ENCODE peak calls at places on chromosomes 2 and 18, in nine cellular contexts. S, K, M, C, F, G, X, Z and P are unnamed samples.

GRCh38 chr2:23107341-23107941 is 277.5 kb upstream of the KLHL29 start:
- DNase-seq in S (no peak), K (no peak), M (no peak), C (no peak), F (no peak), G (no peak), X (no peak), Z (no peak), P (no peak)

GRCh38 chr2:223026357-223027110 is 25.5 kb upstream of the KCNE4 start:
- DNase-seq in S (no peak), K (no peak), M (no peak), C (no peak), F (no peak), G (peak; percentile 71), X (no peak), Z (no peak), P (no peak)

GRCh38 chr18:24734058-24734457 is 273.6 kb downstream of the HRH4 start:
- DNase-seq in S (no peak), K (no peak), M (no peak), C (no peak), F (no peak), G (no peak), X (no peak), Z (peak; percentile 4), P (peak; percentile 21)

GRCh38 chr2:168751104-168751768 is 51.2 kb upstream of the NOSTRIN start:
- DNase-seq in S (no peak), K (peak; percentile 45), M (peak; percentile 9), C (no peak), F (no peak), G (no peak), X (no peak), Z (no peak), P (no peak)

GRCh38 chr18:76273956-76274355 is 221.1 kb downstream of the ZNF516 start:
- DNase-seq in S (no peak), K (no peak), M (no peak), C (no peak), F (no peak), G (no peak), X (no peak), Z (no peak), P (no peak)

GRCh38 chr18:58831610-58832009 is 33.1 kb upstream of the ZNF532 start:
- DNase-seq in S (no peak), K (no peak), M (no peak), C (peak; percentile 52), F (no peak), G (peak; percentile 69), X (no peak), Z (no peak), P (no peak)

GRCh38 chr2:217289909-217290283 is 430.0 kb upstream of the TNP1 start:
- DNase-seq in S (no peak), K (no peak), M (no peak), C (peak; percentile 51), F (no peak), G (peak; percentile 69), X (no peak), Z (peak; percentile 55), P (no peak)

GRCh38 chr2:65320042-65320711 is 92.5 kb downstream of the ACTR2 start:
- DNase-seq in S (no peak), K (peak; percentile 74), M (no peak), C (peak; percentile 98), F (no peak), G (peak; percentile 98), X (no peak), Z (peak; percentile 63), P (no peak)

GRCh38 chr2:235026137-235026536 is 74.3 kb downstream of the SH3BP4 start:
- DNase-seq in S (no peak), K (no peak), M (no peak), C (peak; percentile 75), F (no peak), G (peak; percentile 88), X (no peak), Z (peak; percentile 83), P (no peak)

GRCh38 chr18:8140841-8141501 is 468.3 kb upstream of the RAB12 start:
- DNase-seq in S (no peak), K (no peak), M (no peak), C (peak; percentile 75), F (no peak), G (peak; percentile 82), X (no peak), Z (peak; percentile 88), P (no peak)

GRCh38 chr2:69584127-69584889 is 59.2 kb downstream of the AAK1 start:
- DNase-seq in S (no peak), K (no peak), M (no peak), C (no peak), F (no peak), G (no peak), X (no peak), Z (peak; percentile 19), P (no peak)

GRCh38 chr2:240236217-240237111 is 96.0 kb upstream of the OTOS start:
- DNase-seq in S (peak; percentile 20), K (no peak), M (no peak), C (no peak), F (peak; percentile 74), G (no peak), X (peak; percentile 10), Z (peak; percentile 80), P (peak; percentile 11)

GRCh38 chr2:118272391-118272790 is 184.1 kb downstream of the INSIG2 start:
- DNase-seq in S (no peak), K (no peak), M (no peak), C (no peak), F (no peak), G (no peak), X (no peak), Z (no peak), P (no peak)

GRCh38 chr2:236627846-236628245 is 58.2 kb downstream of the ACKR3 start:
- DNase-seq in S (no peak), K (no peak), M (no peak), C (no peak), F (peak; percentile 37), G (no peak), X (no peak), Z (no peak), P (no peak)

GRCh38 chr2:54468643-54469042 is 12.5 kb downstream of the SPTBN1 start:
- DNase-seq in S (no peak), K (no peak), M (no peak), C (no peak), F (no peak), G (peak; percentile 54), X (no peak), Z (no peak), P (no peak)

GRCh38 chr2:28419003-28419704 is 26.5 kb downstream of the FOSL2 start:
- DNase-seq in S (no peak), K (peak; percentile 14), M (no peak), C (no peak), F (peak; percentile 18), G (no peak), X (no peak), Z (no peak), P (no peak)

GRCh38 chr2:79935771-79936657 is 368.5 kb downstream of the LRRTM1 start:
- DNase-seq in S (no peak), K (peak; percentile 5), M (no peak), C (peak; percentile 72), F (no peak), G (peak; percentile 84), X (no peak), Z (peak; percentile 30), P (no peak)

GRCh38 chr2:200373973-200374416 is 67.5 kb downstream of the SPATS2L start:
- DNase-seq in S (no peak), K (peak; percentile 84), M (peak; percentile 5), C (no peak), F (no peak), G (no peak), X (no peak), Z (no peak), P (no peak)

GRCh38 chr2:160144278-160144990 is 55.6 kb downstream of the ITGB6 start:
- DNase-seq in S (no peak), K (no peak), M (no peak), C (no peak), F (no peak), G (no peak), X (no peak), Z (no peak), P (no peak)

GRCh38 chr2:37544617-37545031 is 126.8 kb downstream of the CDC42EP3 start:
- DNase-seq in S (no peak), K (no peak), M (no peak), C (no peak), F (no peak), G (no peak), X (no peak), Z (no peak), P (no peak)

GRCh38 chr18:24089626-24090337 is 49.1 kb upstream of the CABYR start:
- DNase-seq in S (no peak), K (no peak), M (no peak), C (no peak), F (no peak), G (no peak), X (no peak), Z (no peak), P (no peak)